ENCODE peak calls at places on chromosomes 7 and 10, in six cellular contexts. L is ascending aorta; J is posterior vena cava; X is nucleus accumbens; K is activated CD4-positive, alpha-beta T cell treated with anti-CD3 and anti-CD28 coated beads for 48 hours; F is breast epithelium. T is an unnamed sample.

GRCh38 chr10:6208781-6209235 is 6.1 kb downstream of the PFKFB3 start:
- DNase-seq in L (no peak), J (no peak), X (no peak), K (no peak), F (no peak), T (no peak)

GRCh38 chr10:3714526-3714925 is 70.5 kb downstream of the KLF6 start:
- DNase-seq in L (no peak), J (no peak), X (no peak), K (no peak), F (no peak), T (no peak)

GRCh38 chr7:43847496-43847895 is 21.8 kb downstream of the MRPS24 start:
- DNase-seq in L (no peak), J (no peak), X (no peak), K (no peak), F (no peak), T (no peak)

GRCh38 chr7:51253157-51253556 is 63.5 kb downstream of the COBL start:
- DNase-seq in L (no peak), J (no peak), X (no peak), K (no peak), F (no peak), T (no peak)

GRCh38 chr10:112807013-112807412 is 143.0 kb upstream of the TCF7L2 start:
- DNase-seq in L (no peak), J (no peak), X (no peak), K (no peak), F (no peak), T (no peak)

GRCh38 chr10:102646610-102647432 is 2.5 kb downstream of the TRIM8 start:
- DNase-seq in L (no peak), J (peak), X (no peak), K (peak), F (no peak), T (peak)

GRCh38 chr7:33751395-33751794 is 153.9 kb upstream of the BMPER start:
- DNase-seq in L (no peak), J (no peak), X (no peak), K (no peak), F (no peak), T (no peak)

GRCh38 chr10:45373003-45373782 is 823 bp upstream of the ALOX5 start:
- DNase-seq in L (no peak), J (peak), X (no peak), K (peak), F (no peak), T (peak)

GRCh38 chr10:123746927-123747326 is 80.8 kb downstream of the GPR26 start:
- DNase-seq in L (no peak), J (no peak), X (no peak), K (no peak), F (no peak), T (no peak)

GRCh38 chr10:132223156-132223590 is 36.4 kb downstream of the DPYSL4 start:
- DNase-seq in L (peak), J (peak), X (peak), K (peak), F (peak), T (peak)

GRCh38 chr7:96315109-96315480 is 6.8 kb downstream of the SLC25A13 start:
- DNase-seq in L (no peak), J (no peak), X (no peak), K (no peak), F (no peak), T (no peak)

GRCh38 chr10:64529003-64529350 is 1007.8 kb downstream of the REEP3 start:
- DNase-seq in L (no peak), J (no peak), X (no peak), K (no peak), F (no peak), T (no peak)

GRCh38 chr10:32005050-32005449 is 51.2 kb downstream of the KIF5B start:
- DNase-seq in L (no peak), J (no peak), X (no peak), K (peak), F (no peak), T (peak)

GRCh38 chr7:131249003-131249402 is 78.7 kb upstream of the MKLN1 start:
- DNase-seq in L (peak), J (peak), X (no peak), K (no peak), F (no peak), T (no peak)

GRCh38 chr7:4883352-4884144 is at the start of gene RADIL:
- DNase-seq in L (peak), J (peak), X (peak), K (peak), F (peak), T (peak)

GRCh38 chr7:2886900-2887299 is 42.8 kb upstream of the GNA12 start:
- DNase-seq in L (no peak), J (no peak), X (no peak), K (peak), F (no peak), T (peak)

GRCh38 chr10:17445400-17445998 is 8.9 kb downstream of the ST8SIA6 start:
- DNase-seq in L (no peak), J (no peak), X (no peak), K (no peak), F (no peak), T (no peak)

GRCh38 chr10:116708386-116708785 is 34.0 kb downstream of the HSPA12A start:
- DNase-seq in L (no peak), J (peak), X (no peak), K (no peak), F (no peak), T (no peak)

GRCh38 chr10:132373241-132373955 is 23.6 kb upstream of the PWWP2B start:
- DNase-seq in L (no peak), J (peak), X (no peak), K (no peak), F (peak), T (no peak)

GRCh38 chr10:5776150-5776880 is 36.9 kb downstream of the GDI2 start:
- DNase-seq in L (no peak), J (no peak), X (no peak), K (no peak), F (no peak), T (no peak)

GRCh38 chr10:57973451-57973850 is 294.2 kb downstream of the IPMK start:
- DNase-seq in L (no peak), J (no peak), X (no peak), K (no peak), F (no peak), T (no peak)

GRCh38 chr7:135714534-135715009 is 13.4 kb downstream of the SLC13A4 start:
- DNase-seq in L (no peak), J (no peak), X (no peak), K (no peak), F (no peak), T (no peak)

GRCh38 chr7:143846692-143847091 is 55.3 kb downstream of the TCAF1 start:
- DNase-seq in L (no peak), J (no peak), X (no peak), K (no peak), F (no peak), T (no peak)

GRCh38 chr7:1856161-1856965 is 186.3 kb downstream of the ELFN1 start:
- DNase-seq in L (no peak), J (peak), X (no peak), K (no peak), F (no peak), T (no peak)

GRCh38 chr10:133372507-133372906 is 647 bp downstream of the ECHS1 start:
- DNase-seq in L (no peak), J (no peak), X (no peak), K (no peak), F (no peak), T (no peak)

GRCh38 chr7:494261-494687 is 25.4 kb downstream of the PDGFA start:
- DNase-seq in L (no peak), J (no peak), X (no peak), K (no peak), F (no peak), T (no peak)

GRCh38 chr7:137283147-137283546 is 60.4 kb downstream of the PTN start:
- DNase-seq in L (no peak), J (no peak), X (no peak), K (no peak), F (no peak), T (no peak)

GRCh38 chr7:80392229-80393169 is 119.4 kb downstream of the GNAT3 start:
- DNase-seq in L (no peak), J (no peak), X (no peak), K (no peak), F (no peak), T (no peak)

GRCh38 chr7:26153246-26153822 is 1.3 kb downstream of the NFE2L3 start:
- DNase-seq in L (no peak), J (no peak), X (no peak), K (peak), F (no peak), T (peak)

GRCh38 chr10:96352587-96352986 is 6.2 kb downstream of the OPALIN start:
- DNase-seq in L (no peak), J (no peak), X (no peak), K (no peak), F (no peak), T (no peak)

GRCh38 chr10:131905603-131906268 is 4.9 kb downstream of the PPP2R2D start:
- DNase-seq in L (no peak), J (peak), X (no peak), K (no peak), F (no peak), T (peak)

GRCh38 chr10:119680668-119681070 is 29.5 kb downstream of the BAG3 start:
- DNase-seq in L (peak), J (no peak), X (no peak), K (no peak), F (no peak), T (peak)

GRCh38 chr7:106591146-106591545 is 69.8 kb downstream of the CCDC71L start:
- DNase-seq in L (no peak), J (no peak), X (no peak), K (no peak), F (no peak), T (no peak)

GRCh38 chr10:3516626-3517255 is 268.3 kb downstream of the KLF6 start:
- DNase-seq in L (no peak), J (no peak), X (no peak), K (peak), F (no peak), T (peak)

GRCh38 chr7:132472463-132473120 is 103.7 kb downstream of the PLXNA4 start:
- DNase-seq in L (peak), J (no peak), X (no peak), K (no peak), F (no peak), T (no peak)

GRCh38 chr10:113273877-113274829 is 278.7 kb upstream of the HABP2 start:
- DNase-seq in L (no peak), J (no peak), X (no peak), K (no peak), F (no peak), T (no peak)

GRCh38 chr10:60426425-60426824 is 36.8 kb upstream of the ANK3 start:
- DNase-seq in L (no peak), J (no peak), X (no peak), K (no peak), F (no peak), T (no peak)

GRCh38 chr7:12403287-12404181 is at the start of gene VWDE:
- DNase-seq in L (no peak), J (peak), X (no peak), K (peak), F (peak), T (peak)

GRCh38 chr7:104873346-104873849 is 140.6 kb upstream of the KMT2E start:
- DNase-seq in L (no peak), J (no peak), X (no peak), K (no peak), F (no peak), T (no peak)

T was measured in activated CD4-positive, alpha-beta memory T cell treated with anti-CD3 and anti-CD28 coated beads for 36 hours.